ENCODE peak calls at places on chromosomes 4 and X, in eight cellular contexts. W, R, U, E, J, I, C and F are unnamed samples.

GRCh38 chr4:112523008-112523440 is 7.0 kb upstream of the NEUROG2 start:
- DNase-seq in E (peak), C (no peak), J (no peak), W (peak), R (peak), U (peak), I (no peak), F (peak)

GRCh38 chrX:38868941-38869378 is 67.7 kb downstream of the MID1IP1 start:
- DNase-seq in C (no peak), W (no peak), J (no peak), R (no peak), E (peak), U (no peak), I (no peak), F (no peak)

GRCh38 chr4:2793920-2794706 is 1.2 kb downstream of the SH3BP2 start:
- DNase-seq in U (peak), R (peak), C (peak), I (no peak), J (no peak), W (peak), E (peak), F (peak)

GRCh38 chrX:2401201-2401589 is 99.6 kb downstream of the DHRSX start:
- DNase-seq in U (no peak), C (peak), I (no peak), E (peak), R (no peak), W (no peak), J (no peak), F (no peak)

GRCh38 chr4:17285747-17286146 is 226.1 kb downstream of the QDPR start:
- DNase-seq in W (no peak), J (no peak), E (no peak), R (no peak), I (no peak), C (no peak), U (no peak), F (no peak)

GRCh38 chr4:145681518-145681917 is 1.6 kb downstream of the C4orf51 start:
- DNase-seq in C (no peak), I (peak), U (no peak), W (no peak), R (no peak), E (no peak), J (no peak), F (no peak)

GRCh38 chr4:52051213-52051614 is at the start of gene SPATA18:
- DNase-seq in J (no peak), I (no peak), C (peak), W (no peak), U (peak), R (peak), E (peak), F (peak)

GRCh38 chrX:15929231-15929630 is 74.6 kb upstream of the AP1S2 start:
- DNase-seq in J (no peak), W (no peak), I (no peak), C (no peak), U (no peak), R (no peak), E (no peak), F (no peak)

GRCh38 chr4:11312389-11312788 is 116.3 kb downstream of the HS3ST1 start:
- DNase-seq in I (no peak), J (no peak), C (no peak), R (no peak), E (peak), W (no peak), U (no peak), F (no peak)

GRCh38 chrX:16671005-16671404 is 21.0 kb downstream of the S100G start:
- DNase-seq in W (no peak), I (peak), R (no peak), E (peak), C (no peak), U (no peak), J (peak), F (no peak)

GRCh38 chrX:2516612-2517011 is 15.8 kb upstream of the DHRSX start:
- DNase-seq in J (no peak), E (no peak), U (no peak), I (no peak), R (no peak), C (no peak), W (peak), F (no peak)

GRCh38 chr4:5524900-5525299 is 183.5 kb downstream of the EVC2 start:
- DNase-seq in J (no peak), I (no peak), C (no peak), U (no peak), E (peak), W (no peak), R (no peak), F (peak)

GRCh38 chr4:139015948-139016451 is 419 bp downstream of the NOCT start:
- DNase-seq in E (peak), U (peak), R (no peak), W (no peak), J (peak), C (no peak), I (peak), F (peak)

GRCh38 chr4:40448875-40449274 is 113.7 kb downstream of the CHRNA9 start:
- DNase-seq in I (peak), U (no peak), W (no peak), C (no peak), E (no peak), J (no peak), R (no peak), F (no peak)

GRCh38 chrX:42524374-42524773 is 253.6 kb downstream of the PPP1R2C start:
- DNase-seq in U (no peak), C (no peak), E (peak), I (no peak), W (no peak), R (no peak), J (no peak), F (no peak)

GRCh38 chr4:174120446-174121142 is 162.9 kb downstream of the FBXO8 start:
- DNase-seq in R (peak), C (no peak), J (peak), I (peak), E (peak), U (peak), W (no peak), F (peak)

GRCh38 chr4:70701271-70701670 is 12.9 kb downstream of the UTP3 start:
- DNase-seq in I (no peak), R (no peak), W (no peak), E (no peak), U (no peak), J (no peak), C (no peak), F (no peak)

GRCh38 chrX:154720067-154720466 is 30.8 kb downstream of the GAB3 start:
- DNase-seq in C (no peak), R (no peak), E (no peak), U (no peak), I (no peak), W (no peak), J (no peak), F (no peak)

GRCh38 chrX:46630141-46630540 is 56.6 kb downstream of the CHST7 start:
- DNase-seq in U (no peak), E (no peak), W (no peak), I (no peak), C (no peak), R (no peak), J (no peak), F (no peak)

GRCh38 chr4:100016191-100016590 is 66.1 kb upstream of the H2AZ1 start:
- DNase-seq in J (no peak), C (no peak), U (no peak), I (no peak), E (no peak), W (no peak), R (no peak), F (no peak)

GRCh38 chr4:163665521-163666334 is 171.2 kb downstream of the TMA16 start:
- DNase-seq in U (no peak), E (no peak), I (no peak), W (no peak), R (no peak), C (no peak), J (no peak), F (no peak)

GRCh38 chrX:71671043-71671829 is 3.9 kb downstream of the LOC101059915 start:
- DNase-seq in R (no peak), I (no peak), E (no peak), J (no peak), W (no peak), U (no peak), C (no peak), F (no peak)

GRCh38 chr4:122588453-122589238 is 32.2 kb downstream of the IL21 start:
- DNase-seq in I (no peak), R (no peak), C (no peak), W (no peak), J (no peak), U (no peak), E (no peak), F (no peak)

GRCh38 chr4:109735566-109736454 is 5.9 kb upstream of the PLA2G12A start:
- DNase-seq in I (peak), R (no peak), J (no peak), W (no peak), C (no peak), U (no peak), E (peak), F (peak)

GRCh38 chr4:183831026-183831446 is 74.1 kb upstream of the STOX2 start:
- DNase-seq in W (no peak), J (no peak), C (no peak), E (peak), R (no peak), I (no peak), U (no peak), F (no peak)

GRCh38 chrX:11768039-11768438 is 10.0 kb downstream of the MSL3 start:
- DNase-seq in W (no peak), C (no peak), J (no peak), I (no peak), R (no peak), U (no peak), E (no peak), F (peak)

GRCh38 chr4:146472404-146472803 is 49.3 kb downstream of the SLC10A7 start:
- DNase-seq in U (no peak), J (no peak), I (no peak), E (no peak), R (peak), W (no peak), C (no peak), F (no peak)